ENCODE peak calls at places on chromosomes 12 and 14, in nine cellular contexts. C is LoVo, K is substantia nigra, X is cardiac muscle cell, T is NCI-H510A treated with DMSO at 0.1 percent for 48 hours, M is posterior cingulate gyrus, G is cardiac fibroblast, Q is mucosa of gallbladder, A is GM04503. L is an unnamed sample.

GRCh38 chr12:52514471-52515318 is 5.5 kb downstream of the KRT5 start:
- DNase-seq in C (no peak), K (no peak), X (no peak), T (no peak), M (no peak), G (no peak), Q (peak), A (no peak), L (no peak)

GRCh38 chr14:95739356-95739755 is 25.4 kb upstream of the TCL1A start:
- DNase-seq in C (no peak), K (no peak), X (no peak), T (no peak), M (no peak), G (no peak), Q (no peak), A (no peak), L (no peak)

GRCh38 chr12:13112968-13113367 is 9.5 kb upstream of the GSG1 start:
- DNase-seq in C (no peak), K (no peak), X (no peak), T (no peak), M (no peak), G (no peak), Q (no peak), A (no peak), L (no peak)

GRCh38 chr12:56102683-56103065 is 1.7 kb upstream of the PA2G4 start:
- DNase-seq in C (no peak), K (no peak), X (no peak), T (no peak), M (no peak), G (no peak), Q (no peak), A (no peak), L (no peak)

GRCh38 chr12:86134571-86134970 is 121.6 kb downstream of the MGAT4C start:
- DNase-seq in C (no peak), K (no peak), X (peak), T (no peak), M (no peak), G (peak), Q (no peak), A (no peak), L (no peak)

GRCh38 chr14:71776463-71777359 is 155.5 kb upstream of the RGS6 start:
- DNase-seq in C (no peak), K (no peak), X (peak), T (no peak), M (no peak), G (peak), Q (no peak), A (no peak), L (no peak)

GRCh38 chr12:13680916-13681315 is 300.5 kb downstream of the GRIN2B start:
- DNase-seq in C (no peak), K (no peak), X (no peak), T (no peak), M (no peak), G (no peak), Q (no peak), A (no peak), L (no peak)

GRCh38 chr12:103973909-103974308 is 8.2 kb downstream of the TDG start:
- DNase-seq in C (no peak), K (no peak), X (no peak), T (no peak), M (no peak), G (no peak), Q (no peak), A (no peak), L (no peak)

GRCh38 chr12:85821759-85822158 is 14.4 kb downstream of the RASSF9 start:
- DNase-seq in C (no peak), K (no peak), X (no peak), T (no peak), M (no peak), G (no peak), Q (no peak), A (no peak), L (no peak)

GRCh38 chr12:105409881-105410471 is 79.5 kb downstream of the C12orf75 start:
- DNase-seq in C (peak), K (no peak), X (peak), T (peak), M (no peak), G (peak), Q (peak), A (no peak), L (no peak)

GRCh38 chr14:24705840-24706239 is 71.8 kb upstream of the GZMB start:
- DNase-seq in C (no peak), K (no peak), X (no peak), T (no peak), M (no peak), G (no peak), Q (no peak), A (no peak), L (no peak)

GRCh38 chr14:76376001-76376404 is at the start of gene ESRRB:
- DNase-seq in C (no peak), K (no peak), X (peak), T (peak), M (peak), G (no peak), Q (no peak), A (no peak), L (no peak)

GRCh38 chr12:71865166-71865713 is 25.7 kb downstream of the TBC1D15 start:
- DNase-seq in C (no peak), K (no peak), X (peak), T (no peak), M (no peak), G (peak), Q (no peak), A (peak), L (no peak)

GRCh38 chr14:42214981-42215491 is 608.4 kb downstream of the LRFN5 start:
- DNase-seq in C (peak), K (no peak), X (peak), T (no peak), M (no peak), G (peak), Q (no peak), A (peak), L (no peak)

GRCh38 chr12:121573949-121574520 is 6.8 kb downstream of the KDM2B start:
- DNase-seq in C (no peak), K (no peak), X (no peak), T (no peak), M (peak), G (no peak), Q (no peak), A (no peak), L (no peak)

GRCh38 chr12:65720136-65720535 is 104.1 kb upstream of the HMGA2 start:
- DNase-seq in C (no peak), K (no peak), X (peak), T (no peak), M (peak), G (peak), Q (no peak), A (peak), L (no peak)

GRCh38 chr12:53626702-53627169 is 554 bp upstream of the ATF7 start:
- DNase-seq in C (no peak), K (no peak), X (no peak), T (peak), M (no peak), G (no peak), Q (no peak), A (no peak), L (no peak)

GRCh38 chr14:70013269-70013873 is 134.2 kb downstream of the SMOC1 start:
- DNase-seq in C (no peak), K (no peak), X (peak), T (no peak), M (no peak), G (peak), Q (peak), A (no peak), L (no peak)

GRCh38 chr12:75979181-75979580 is 52.4 kb downstream of the PHLDA1 start:
- DNase-seq in C (peak), K (no peak), X (no peak), T (no peak), M (no peak), G (peak), Q (no peak), A (no peak), L (no peak)

GRCh38 chr14:88424573-88424972 is 39.1 kb downstream of the SPATA7 start:
- DNase-seq in C (no peak), K (no peak), X (no peak), T (no peak), M (no peak), G (peak), Q (no peak), A (peak), L (no peak)

GRCh38 chr14:77094672-77095284 is 3.3 kb upstream of the CIPC start:
- DNase-seq in C (peak), K (no peak), X (peak), T (peak), M (no peak), G (peak), Q (peak), A (no peak), L (peak)

GRCh38 chr12:26647091-26647490 is 185.9 kb downstream of the ITPR2 start:
- DNase-seq in C (no peak), K (no peak), X (no peak), T (no peak), M (no peak), G (no peak), Q (no peak), A (no peak), L (no peak)

L was measured in hypothalamus.